ENCODE peak calls at places on chromosomes 13 and 19, in seven cellular contexts. W, D, O, U, Z, S and C are unnamed samples.
A peak's percentile ranks its signal among the peaks of the same experiment; 100 is the strongest.

GRCh38 chr13:71089105-71089504 is 777.9 kb downstream of the DACH1 start:
- DNase-seq in U (no peak), W (no peak), D (no peak), Z (peak; percentile 10), S (no peak), O (no peak), C (no peak)

GRCh38 chr19:13463296-13463695 is 43.0 kb downstream of the CACNA1A start:
- DNase-seq in U (no peak), W (no peak), O (peak; percentile 48), Z (no peak), D (no peak), S (no peak), C (no peak)

GRCh38 chr19:8445488-8446001 is 770 bp downstream of the HNRNPM start:
- DNase-seq in D (no peak), O (no peak), Z (peak; percentile 58), S (no peak), U (no peak), W (no peak), C (no peak)

GRCh38 chr19:33947565-33947964 is 150.9 kb downstream of the KCTD15 start:
- DNase-seq in U (no peak), O (no peak), Z (no peak), W (no peak), S (no peak), D (no peak), C (no peak)

GRCh38 chr19:15113245-15114152 is 6.3 kb downstream of the SYDE1 start:
- DNase-seq in O (peak; percentile 74), D (no peak), S (no peak), W (no peak), U (no peak), Z (no peak), C (no peak)

GRCh38 chr19:11381535-11382369 is 2.4 kb downstream of the EPOR start:
- DNase-seq in W (no peak), S (no peak), O (peak; percentile 96), D (peak; percentile 75), U (peak; percentile 60), Z (peak; percentile 94), C (peak; percentile 75)

GRCh38 chr13:100363351-100363750 is 225.2 kb downstream of the GGACT start:
- DNase-seq in W (no peak), S (peak; percentile 58), Z (no peak), O (no peak), D (peak; percentile 74), U (no peak), C (no peak)

GRCh38 chr19:10692673-10693264 is 8.5 kb upstream of the QTRT1 start:
- DNase-seq in W (no peak), D (no peak), U (no peak), O (peak; percentile 54), Z (no peak), S (peak; percentile 36), C (no peak)

GRCh38 chr13:26327905-26328304 is 74.0 kb downstream of the CDK8 start:
- DNase-seq in W (no peak), D (peak; percentile 36), U (no peak), O (no peak), Z (no peak), S (peak; percentile 45), C (no peak)

GRCh38 chr19:768424-768823 is 17.5 kb downstream of the MISP start:
- DNase-seq in S (no peak), D (peak; percentile 87), O (no peak), Z (no peak), U (no peak), W (no peak), C (no peak)

GRCh38 chr13:100620792-100621191 is 32.2 kb upstream of the GGACT start:
- DNase-seq in S (no peak), D (no peak), Z (no peak), W (no peak), O (no peak), U (no peak), C (no peak)

DNA sequence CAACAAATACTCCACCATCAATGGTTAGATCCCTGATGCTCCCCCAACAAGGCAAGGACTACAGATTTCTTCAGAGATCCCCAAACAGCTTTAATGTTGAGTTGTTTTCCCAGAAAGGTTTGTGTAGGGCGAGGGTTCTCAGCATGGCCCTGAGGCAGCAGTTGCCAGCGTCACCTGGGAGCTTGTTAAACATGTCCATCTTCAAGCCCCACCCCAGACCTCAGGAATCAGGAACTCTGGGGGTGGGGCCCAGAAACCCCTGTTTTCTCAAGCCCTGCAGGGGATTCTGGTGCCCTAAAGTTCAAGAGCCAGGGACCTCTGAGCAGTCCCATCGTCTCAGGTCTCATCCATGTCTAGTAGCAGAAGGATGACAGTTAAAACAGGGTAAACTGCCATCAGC is 9.6 kb downstream of the EFNB2 start:
- DNase-seq in U (no peak), Z (no peak), D (no peak), S (no peak), W (no peak), O (peak; percentile 49), C (no peak)
- H3K4me1 ChIP-seq in U (peaks cover 100% of the 10 kb centered on the region), Z (peaks cover 53% of the 10 kb centered on the region), D (peaks cover 34% of the 10 kb centered on the region), S (peaks cover 83% of the 10 kb centered on the region), W (no peaks in the 10 kb centered on the region), O (peaks cover 38% of the 10 kb centered on the region), C (peaks cover 81% of the 10 kb centered on the region)

DNA sequence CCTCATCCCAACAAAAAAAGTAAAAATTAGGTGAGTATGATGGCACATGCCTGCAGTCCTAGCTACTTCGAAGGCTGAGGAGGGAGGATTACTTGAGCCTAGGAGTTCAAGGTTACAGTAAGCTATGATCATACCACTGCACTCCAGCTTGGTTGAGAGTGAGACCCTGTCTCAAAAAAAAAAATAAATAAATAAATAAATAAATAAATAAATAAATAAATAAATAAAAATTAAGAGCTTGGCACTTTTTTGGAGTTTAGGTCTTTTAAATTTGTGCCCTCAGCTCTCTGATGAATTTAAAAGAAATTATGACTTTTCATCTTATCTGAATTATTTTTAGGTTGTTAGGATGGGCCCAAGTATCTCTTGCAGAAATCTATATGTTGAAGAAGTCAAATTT is 8.9 kb downstream of the ZNF420 start:
- DNase-seq in O (no peak), S (no peak), W (no peak), Z (no peak), U (no peak), D (no peak), C (no peak)
- H3K4me1 ChIP-seq in O (no peaks in the 10 kb centered on the region), S (no peaks in the 10 kb centered on the region), W (no peaks in the 10 kb centered on the region), Z (no peaks in the 10 kb centered on the region), U (no peaks in the 10 kb centered on the region), D (no peaks in the 10 kb centered on the region), C (no peaks in the 10 kb centered on the region)

DNA sequence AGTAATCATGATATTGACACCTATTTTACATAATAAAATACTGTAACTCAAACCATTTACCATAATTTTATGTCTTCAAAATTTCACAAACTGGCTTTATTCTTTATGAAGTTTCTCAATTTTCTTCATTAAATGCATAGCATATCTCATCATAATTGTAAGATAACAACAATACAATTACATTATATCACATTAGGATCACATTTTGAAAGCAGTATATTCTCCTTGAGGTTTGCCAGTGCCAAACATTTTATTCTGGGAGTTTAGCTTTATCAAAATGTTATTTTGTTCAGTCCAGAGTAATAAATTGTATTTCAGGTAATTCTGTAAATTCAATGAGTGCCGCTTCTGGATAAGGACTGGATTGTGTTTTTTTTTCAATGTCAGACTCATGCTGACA is 234.6 kb upstream of the MIR17HG start:
- DNase-seq in W (no peak), Z (no peak), S (no peak), D (no peak), O (no peak), U (no peak), C (no peak)
- H3K4me1 ChIP-seq in W (no peaks in the 10 kb centered on the region), Z (no peaks in the 10 kb centered on the region), S (no peaks in the 10 kb centered on the region), D (no peaks in the 10 kb centered on the region), O (no peaks in the 10 kb centered on the region), U (no peaks in the 10 kb centered on the region), C (no peaks in the 10 kb centered on the region)

DNA sequence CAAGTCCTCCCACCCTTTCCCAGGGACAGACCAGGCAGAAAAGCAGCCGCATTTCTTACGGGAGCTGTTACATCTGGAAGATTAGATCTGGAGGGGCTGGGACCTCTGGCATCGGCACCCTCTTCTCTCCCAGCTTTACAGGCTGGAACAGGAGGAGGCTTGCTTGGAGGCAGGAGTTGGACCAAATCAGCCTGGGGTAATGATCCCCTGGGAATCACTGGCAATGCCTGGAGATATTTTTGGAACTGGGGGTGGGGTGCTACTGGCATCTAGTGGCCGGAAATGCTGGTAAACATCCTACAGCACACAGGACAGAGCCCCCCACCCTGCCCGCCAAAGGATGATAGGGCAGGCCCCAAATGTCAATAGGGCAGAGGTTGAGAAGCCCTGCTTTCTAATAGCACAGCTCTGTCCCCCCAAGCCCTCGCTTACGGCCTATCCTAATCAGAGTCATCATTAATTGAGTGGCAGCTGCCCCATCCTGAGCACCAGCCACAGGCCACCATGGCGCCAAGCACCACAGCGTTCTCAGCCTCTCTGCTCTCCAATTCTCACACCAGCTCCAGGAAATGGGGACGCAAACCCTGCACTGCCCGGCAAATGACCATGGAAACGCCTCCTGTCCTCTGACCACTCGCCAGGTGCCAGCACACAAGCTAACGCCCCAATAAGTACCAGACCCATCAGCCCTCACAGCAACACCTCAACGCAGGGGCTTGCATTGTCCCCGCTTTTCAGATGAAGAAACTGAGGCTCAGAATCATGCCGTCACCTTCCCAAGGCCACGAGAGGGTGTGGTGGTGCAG is 20.6 kb downstream of the LRRC4B start:
- DNase-seq in O (no peak), S (no peak), D (no peak), U (no peak), W (no peak), Z (peak; percentile 35), C (no peak)
- H3K4me1 ChIP-seq in O (no peaks in the 10 kb centered on the region), S (no peaks in the 10 kb centered on the region), D (no peaks in the 10 kb centered on the region), U (peaks cover 6% of the 10 kb centered on the region), W (no peaks in the 10 kb centered on the region), Z (peaks cover 3% of the 10 kb centered on the region), C (no peaks in the 10 kb centered on the region)

GRCh38 chr19:55674841-55675660 is at the start of gene EPN1:
- DNase-seq in D (peak; percentile 91), Z (peak; percentile 99), S (peak; percentile 94), W (peak; percentile 89), O (peak; percentile 98), U (peak; percentile 79), C (peak; percentile 86)
- H3K4me1 ChIP-seq in D (peaks cover 32% of the 10 kb centered on the region), Z (peaks cover 19% of the 10 kb centered on the region), S (peaks cover 36% of the 10 kb centered on the region), W (peaks cover 21% of the 10 kb centered on the region), O (no peaks in the 10 kb centered on the region), U (peaks cover 78% of the 10 kb centered on the region), C (peaks cover 16% of the 10 kb centered on the region)